ENCODE peak calls at places on chromosomes 4 and X, in nine cellular contexts. One of them, this sample, is unnamed.

GRCh38 chr4:183599690-183600089 is 59.3 kb downstream of the RWDD4 start:
- DNase-seq in EH: no peak
- DNase-seq in A549: no peak
- DNase-seq in SK-N-SH: no peak
- DNase-seq in cardiac fibroblast: no peak
- DNase-seq in ELR: no peak
- DNase-seq in T-cell: no peak
- DNase-seq in activated T-helper 1 cell treated with anti-CD3 and anti-CD28 coated beads, Interleukin-12 subunit alpha, Interleukin-12 subunit beta, Interleukin-2, Interleukin-4 antibody, amounts not matched to agents 30 ng/mL and 10 ng/mL and 1 ng/mL, durations not matched to agents 14 hours and 24 hours and 36 hours: no peak
- DNase-seq in fibroblast of lung: no peak
- DNase-seq in this sample: no peak

GRCh38 chr4:38609614-38610013 is 54.4 kb upstream of the KLF3 start:
- DNase-seq in activated T-helper 1 cell treated with anti-CD3 and anti-CD28 coated beads, Interleukin-12 subunit alpha, Interleukin-12 subunit beta, Interleukin-2, Interleukin-4 antibody, amounts not matched to agents 30 ng/mL and 10 ng/mL and 1 ng/mL, durations not matched to agents 14 hours and 24 hours and 36 hours: no peak
- DNase-seq in fibroblast of lung: no peak
- DNase-seq in EH: no peak
- DNase-seq in A549: no peak
- DNase-seq in SK-N-SH: no peak
- DNase-seq in T-cell: no peak
- DNase-seq in cardiac fibroblast: no peak
- DNase-seq in ELR: no peak
- DNase-seq in this sample: no peak

GRCh38 chr4:103152381-103152780 is 45.8 kb downstream of the CENPE start:
- DNase-seq in fibroblast of lung: no peak
- DNase-seq in SK-N-SH: no peak
- DNase-seq in A549: no peak
- DNase-seq in cardiac fibroblast: no peak
- DNase-seq in ELR: no peak
- DNase-seq in activated T-helper 1 cell treated with anti-CD3 and anti-CD28 coated beads, Interleukin-12 subunit alpha, Interleukin-12 subunit beta, Interleukin-2, Interleukin-4 antibody, amounts not matched to agents 30 ng/mL and 10 ng/mL and 1 ng/mL, durations not matched to agents 14 hours and 24 hours and 36 hours: no peak
- DNase-seq in T-cell: no peak
- DNase-seq in EH: no peak
- DNase-seq in this sample: no peak

GRCh38 chrX:72367524-72367923 is 61.8 kb upstream of the CITED1 start:
- DNase-seq in SK-N-SH: no peak
- DNase-seq in cardiac fibroblast: no peak
- DNase-seq in fibroblast of lung: no peak
- DNase-seq in activated T-helper 1 cell treated with anti-CD3 and anti-CD28 coated beads, Interleukin-12 subunit alpha, Interleukin-12 subunit beta, Interleukin-2, Interleukin-4 antibody, amounts not matched to agents 30 ng/mL and 10 ng/mL and 1 ng/mL, durations not matched to agents 14 hours and 24 hours and 36 hours: no peak
- DNase-seq in A549: no peak
- DNase-seq in T-cell: no peak
- DNase-seq in EH: no peak
- DNase-seq in ELR: no peak
- DNase-seq in this sample: no peak

GRCh38 chr4:76665139-76665538 is 230.1 kb downstream of the SHROOM3 start:
- DNase-seq in SK-N-SH: no peak
- DNase-seq in fibroblast of lung: peak
- DNase-seq in EH: peak
- DNase-seq in activated T-helper 1 cell treated with anti-CD3 and anti-CD28 coated beads, Interleukin-12 subunit alpha, Interleukin-12 subunit beta, Interleukin-2, Interleukin-4 antibody, amounts not matched to agents 30 ng/mL and 10 ng/mL and 1 ng/mL, durations not matched to agents 14 hours and 24 hours and 36 hours: no peak
- DNase-seq in A549: peak
- DNase-seq in cardiac fibroblast: peak
- DNase-seq in T-cell: no peak
- DNase-seq in ELR: peak
- DNase-seq in this sample: no peak

GRCh38 chrX:39491548-39492297 is 606.0 kb downstream of the BCOR start:
- DNase-seq in fibroblast of lung: no peak
- DNase-seq in A549: no peak
- DNase-seq in activated T-helper 1 cell treated with anti-CD3 and anti-CD28 coated beads, Interleukin-12 subunit alpha, Interleukin-12 subunit beta, Interleukin-2, Interleukin-4 antibody, amounts not matched to agents 30 ng/mL and 10 ng/mL and 1 ng/mL, durations not matched to agents 14 hours and 24 hours and 36 hours: peak
- DNase-seq in SK-N-SH: no peak
- DNase-seq in T-cell: peak
- DNase-seq in cardiac fibroblast: no peak
- DNase-seq in EH: no peak
- DNase-seq in ELR: no peak
- DNase-seq in this sample: peak

GRCh38 chr4:181877329-181877848 is 365.8 kb upstream of the TENM3 start:
- DNase-seq in fibroblast of lung: peak
- DNase-seq in cardiac fibroblast: peak
- DNase-seq in SK-N-SH: no peak
- DNase-seq in A549: no peak
- DNase-seq in activated T-helper 1 cell treated with anti-CD3 and anti-CD28 coated beads, Interleukin-12 subunit alpha, Interleukin-12 subunit beta, Interleukin-2, Interleukin-4 antibody, amounts not matched to agents 30 ng/mL and 10 ng/mL and 1 ng/mL, durations not matched to agents 14 hours and 24 hours and 36 hours: no peak
- DNase-seq in T-cell: no peak
- DNase-seq in EH: no peak
- DNase-seq in ELR: peak
- DNase-seq in this sample: no peak

GRCh38 chr4:5371415-5372190 is 320.3 kb downstream of the STK32B start:
- DNase-seq in ELR: peak
- DNase-seq in fibroblast of lung: peak
- DNase-seq in activated T-helper 1 cell treated with anti-CD3 and anti-CD28 coated beads, Interleukin-12 subunit alpha, Interleukin-12 subunit beta, Interleukin-2, Interleukin-4 antibody, amounts not matched to agents 30 ng/mL and 10 ng/mL and 1 ng/mL, durations not matched to agents 14 hours and 24 hours and 36 hours: no peak
- DNase-seq in cardiac fibroblast: no peak
- DNase-seq in EH: peak
- DNase-seq in A549: no peak
- DNase-seq in SK-N-SH: no peak
- DNase-seq in T-cell: no peak
- DNase-seq in this sample: no peak

GRCh38 chr4:77959566-77960338 is 97.1 kb downstream of the MRPL1 start:
- DNase-seq in A549: peak
- DNase-seq in ELR: peak
- DNase-seq in EH: peak
- DNase-seq in cardiac fibroblast: peak
- DNase-seq in fibroblast of lung: peak
- DNase-seq in T-cell: no peak
- DNase-seq in SK-N-SH: peak
- DNase-seq in activated T-helper 1 cell treated with anti-CD3 and anti-CD28 coated beads, Interleukin-12 subunit alpha, Interleukin-12 subunit beta, Interleukin-2, Interleukin-4 antibody, amounts not matched to agents 30 ng/mL and 10 ng/mL and 1 ng/mL, durations not matched to agents 14 hours and 24 hours and 36 hours: no peak
- DNase-seq in this sample: no peak

GRCh38 chrX:69150294-69150960 is 14.8 kb downstream of the PJA1 start:
- DNase-seq in fibroblast of lung: no peak
- DNase-seq in SK-N-SH: peak
- DNase-seq in EH: no peak
- DNase-seq in ELR: no peak
- DNase-seq in T-cell: no peak
- DNase-seq in activated T-helper 1 cell treated with anti-CD3 and anti-CD28 coated beads, Interleukin-12 subunit alpha, Interleukin-12 subunit beta, Interleukin-2, Interleukin-4 antibody, amounts not matched to agents 30 ng/mL and 10 ng/mL and 1 ng/mL, durations not matched to agents 14 hours and 24 hours and 36 hours: no peak
- DNase-seq in cardiac fibroblast: no peak
- DNase-seq in A549: no peak
- DNase-seq in this sample: no peak

GRCh38 chrX:70336767-70337166 is 46.9 kb downstream of the KIF4A start:
- DNase-seq in T-cell: no peak
- DNase-seq in EH: no peak
- DNase-seq in cardiac fibroblast: no peak
- DNase-seq in activated T-helper 1 cell treated with anti-CD3 and anti-CD28 coated beads, Interleukin-12 subunit alpha, Interleukin-12 subunit beta, Interleukin-2, Interleukin-4 antibody, amounts not matched to agents 30 ng/mL and 10 ng/mL and 1 ng/mL, durations not matched to agents 14 hours and 24 hours and 36 hours: peak
- DNase-seq in A549: no peak
- DNase-seq in fibroblast of lung: no peak
- DNase-seq in SK-N-SH: no peak
- DNase-seq in ELR: no peak
- DNase-seq in this sample: no peak

GRCh38 chrX:51860679-51861078 is 32.7 kb upstream of the MAGED1 start:
- DNase-seq in fibroblast of lung: peak
- DNase-seq in cardiac fibroblast: peak
- DNase-seq in T-cell: no peak
- DNase-seq in EH: peak
- DNase-seq in SK-N-SH: peak
- DNase-seq in activated T-helper 1 cell treated with anti-CD3 and anti-CD28 coated beads, Interleukin-12 subunit alpha, Interleukin-12 subunit beta, Interleukin-2, Interleukin-4 antibody, amounts not matched to agents 30 ng/mL and 10 ng/mL and 1 ng/mL, durations not matched to agents 14 hours and 24 hours and 36 hours: no peak
- DNase-seq in A549: no peak
- DNase-seq in ELR: peak
- DNase-seq in this sample: no peak

GRCh38 chrX:40755291-40756249 is 20.2 kb upstream of the MED14 start:
- DNase-seq in SK-N-SH: no peak
- DNase-seq in activated T-helper 1 cell treated with anti-CD3 and anti-CD28 coated beads, Interleukin-12 subunit alpha, Interleukin-12 subunit beta, Interleukin-2, Interleukin-4 antibody, amounts not matched to agents 30 ng/mL and 10 ng/mL and 1 ng/mL, durations not matched to agents 14 hours and 24 hours and 36 hours: no peak
- DNase-seq in T-cell: no peak
- DNase-seq in EH: peak
- DNase-seq in fibroblast of lung: peak
- DNase-seq in A549: no peak
- DNase-seq in ELR: no peak
- DNase-seq in cardiac fibroblast: no peak
- DNase-seq in this sample: no peak

GRCh38 chrX:108033890-108034289 is 11.0 kb upstream of the VSIG1 start:
- DNase-seq in cardiac fibroblast: no peak
- DNase-seq in SK-N-SH: no peak
- DNase-seq in A549: no peak
- DNase-seq in ELR: no peak
- DNase-seq in activated T-helper 1 cell treated with anti-CD3 and anti-CD28 coated beads, Interleukin-12 subunit alpha, Interleukin-12 subunit beta, Interleukin-2, Interleukin-4 antibody, amounts not matched to agents 30 ng/mL and 10 ng/mL and 1 ng/mL, durations not matched to agents 14 hours and 24 hours and 36 hours: no peak
- DNase-seq in T-cell: no peak
- DNase-seq in fibroblast of lung: peak
- DNase-seq in EH: no peak
- DNase-seq in this sample: no peak

GRCh38 chr4:10085386-10085785 is 31.2 kb downstream of the WDR1 start:
- DNase-seq in fibroblast of lung: no peak
- DNase-seq in EH: no peak
- DNase-seq in A549: no peak
- DNase-seq in cardiac fibroblast: no peak
- DNase-seq in SK-N-SH: peak
- DNase-seq in T-cell: no peak
- DNase-seq in activated T-helper 1 cell treated with anti-CD3 and anti-CD28 coated beads, Interleukin-12 subunit alpha, Interleukin-12 subunit beta, Interleukin-2, Interleukin-4 antibody, amounts not matched to agents 30 ng/mL and 10 ng/mL and 1 ng/mL, durations not matched to agents 14 hours and 24 hours and 36 hours: no peak
- DNase-seq in ELR: no peak
- DNase-seq in this sample: no peak

GRCh38 chr4:121070696-121071639 is 1.4 kb downstream of the NDNF start:
- DNase-seq in SK-N-SH: peak
- DNase-seq in fibroblast of lung: peak
- DNase-seq in EH: peak
- DNase-seq in T-cell: no peak
- DNase-seq in A549: peak
- DNase-seq in ELR: peak
- DNase-seq in cardiac fibroblast: peak
- DNase-seq in activated T-helper 1 cell treated with anti-CD3 and anti-CD28 coated beads, Interleukin-12 subunit alpha, Interleukin-12 subunit beta, Interleukin-2, Interleukin-4 antibody, amounts not matched to agents 30 ng/mL and 10 ng/mL and 1 ng/mL, durations not matched to agents 14 hours and 24 hours and 36 hours: no peak
- DNase-seq in this sample: peak

GRCh38 chr4:137705171-137705783 is 173.0 kb upstream of the PCDH18 start:
- DNase-seq in cardiac fibroblast: peak
- DNase-seq in SK-N-SH: no peak
- DNase-seq in activated T-helper 1 cell treated with anti-CD3 and anti-CD28 coated beads, Interleukin-12 subunit alpha, Interleukin-12 subunit beta, Interleukin-2, Interleukin-4 antibody, amounts not matched to agents 30 ng/mL and 10 ng/mL and 1 ng/mL, durations not matched to agents 14 hours and 24 hours and 36 hours: no peak
- DNase-seq in EH: peak
- DNase-seq in T-cell: no peak
- DNase-seq in fibroblast of lung: peak
- DNase-seq in A549: no peak
- DNase-seq in ELR: peak
- DNase-seq in this sample: no peak

GRCh38 chr4:82382756-82383155 is 9.0 kb upstream of the HNRNPD start:
- DNase-seq in A549: no peak
- DNase-seq in EH: no peak
- DNase-seq in SK-N-SH: no peak
- DNase-seq in fibroblast of lung: no peak
- DNase-seq in ELR: no peak
- DNase-seq in T-cell: no peak
- DNase-seq in activated T-helper 1 cell treated with anti-CD3 and anti-CD28 coated beads, Interleukin-12 subunit alpha, Interleukin-12 subunit beta, Interleukin-2, Interleukin-4 antibody, amounts not matched to agents 30 ng/mL and 10 ng/mL and 1 ng/mL, durations not matched to agents 14 hours and 24 hours and 36 hours: no peak
- DNase-seq in cardiac fibroblast: no peak
- DNase-seq in this sample: no peak

GRCh38 chr4:23728393-23728792 is 161.5 kb downstream of the PPARGC1A start:
- DNase-seq in activated T-helper 1 cell treated with anti-CD3 and anti-CD28 coated beads, Interleukin-12 subunit alpha, Interleukin-12 subunit beta, Interleukin-2, Interleukin-4 antibody, amounts not matched to agents 30 ng/mL and 10 ng/mL and 1 ng/mL, durations not matched to agents 14 hours and 24 hours and 36 hours: no peak
- DNase-seq in EH: peak
- DNase-seq in ELR: peak
- DNase-seq in T-cell: no peak
- DNase-seq in fibroblast of lung: peak
- DNase-seq in cardiac fibroblast: peak
- DNase-seq in SK-N-SH: no peak
- DNase-seq in A549: peak
- DNase-seq in this sample: no peak

GRCh38 chr4:169604131-169604900 is 8.1 kb downstream of the NEK1 start:
- DNase-seq in cardiac fibroblast: peak
- DNase-seq in A549: peak
- DNase-seq in SK-N-SH: peak
- DNase-seq in EH: peak
- DNase-seq in ELR: peak
- DNase-seq in activated T-helper 1 cell treated with anti-CD3 and anti-CD28 coated beads, Interleukin-12 subunit alpha, Interleukin-12 subunit beta, Interleukin-2, Interleukin-4 antibody, amounts not matched to agents 30 ng/mL and 10 ng/mL and 1 ng/mL, durations not matched to agents 14 hours and 24 hours and 36 hours: no peak
- DNase-seq in T-cell: no peak
- DNase-seq in fibroblast of lung: peak
- DNase-seq in this sample: no peak

GRCh38 chr4:151517896-151518295 is 108.9 kb downstream of the FHIP1A start:
- DNase-seq in cardiac fibroblast: no peak
- DNase-seq in fibroblast of lung: no peak
- DNase-seq in A549: no peak
- DNase-seq in T-cell: no peak
- DNase-seq in EH: no peak
- DNase-seq in ELR: no peak
- DNase-seq in activated T-helper 1 cell treated with anti-CD3 and anti-CD28 coated beads, Interleukin-12 subunit alpha, Interleukin-12 subunit beta, Interleukin-2, Interleukin-4 antibody, amounts not matched to agents 30 ng/mL and 10 ng/mL and 1 ng/mL, durations not matched to agents 14 hours and 24 hours and 36 hours: no peak
- DNase-seq in SK-N-SH: no peak
- DNase-seq in this sample: no peak

GRCh38 chrX:15173411-15173810 is 96.5 kb downstream of the ASB9 start:
- DNase-seq in activated T-helper 1 cell treated with anti-CD3 and anti-CD28 coated beads, Interleukin-12 subunit alpha, Interleukin-12 subunit beta, Interleukin-2, Interleukin-4 antibody, amounts not matched to agents 30 ng/mL and 10 ng/mL and 1 ng/mL, durations not matched to agents 14 hours and 24 hours and 36 hours: no peak
- DNase-seq in fibroblast of lung: peak
- DNase-seq in A549: no peak
- DNase-seq in EH: no peak
- DNase-seq in ELR: no peak
- DNase-seq in SK-N-SH: no peak
- DNase-seq in cardiac fibroblast: no peak
- DNase-seq in T-cell: no peak
- DNase-seq in this sample: no peak

GRCh38 chr4:99180367-99181169 is 36.5 kb upstream of the ADH4 start:
- DNase-seq in A549: no peak
- DNase-seq in ELR: peak
- DNase-seq in fibroblast of lung: peak
- DNase-seq in cardiac fibroblast: peak
- DNase-seq in activated T-helper 1 cell treated with anti-CD3 and anti-CD28 coated beads, Interleukin-12 subunit alpha, Interleukin-12 subunit beta, Interleukin-2, Interleukin-4 antibody, amounts not matched to agents 30 ng/mL and 10 ng/mL and 1 ng/mL, durations not matched to agents 14 hours and 24 hours and 36 hours: no peak
- DNase-seq in EH: peak
- DNase-seq in SK-N-SH: no peak
- DNase-seq in T-cell: no peak
- DNase-seq in this sample: no peak

This sample was measured in CD4-positive, alpha-beta T cell.